ENCODE peak calls at places on chromosome 13, in four cellular contexts. S is kidney epithelial cell; Z is NCI-H1436; I is stimulated activated CD8-positive, alpha-beta memory T cell treated with anti-CD3 and anti-CD28 coated beads, Interleukin-4, amount 100 ng/mL, for 24 hours. K is an unnamed sample.

GRCh38 chr13:78029891-78030290 is 111.3 kb upstream of the EDNRB start:
- DNase-seq in S (no peak), Z (no peak), I (no peak), K (no peak)

GRCh38 chr13:77732287-77732686 is 34.8 kb downstream of the SLAIN1 start:
- DNase-seq in S (no peak), Z (no peak), I (no peak), K (no peak)

GRCh38 chr13:99981115-99982020 is at the start of gene ZIC2:
- DNase-seq in S (no peak), Z (no peak), I (no peak), K (no peak)

GRCh38 chr13:30486230-30487074 is 20.7 kb upstream of the HMGB1 start:
- DNase-seq in S (no peak), Z (no peak), I (no peak), K (no peak)

GRCh38 chr13:41905600-41906254 is 55.2 kb downstream of the VWA8 start:
- DNase-seq in S (peak), Z (peak), I (no peak), K (no peak)

GRCh38 chr13:30727491-30728350 is 7.6 kb upstream of the ALOX5AP start:
- DNase-seq in S (no peak), Z (no peak), I (no peak), K (no peak)

GRCh38 chr13:113616991-113617749 is 32.6 kb downstream of the TFDP1 start:
- DNase-seq in S (peak), Z (no peak), I (no peak), K (no peak)

GRCh38 chr13:29994911-29995601 is 144.6 kb upstream of the UBL3 start:
- DNase-seq in S (no peak), Z (no peak), I (no peak), K (no peak)

GRCh38 chr13:85619321-85619720 is 179.9 kb downstream of the SLITRK6 start:
- DNase-seq in S (no peak), Z (no peak), I (no peak), K (no peak)

GRCh38 chr13:59012731-59013130 is 1151.0 kb downstream of the DIAPH3 start:
- DNase-seq in S (no peak), Z (no peak), I (no peak), K (no peak)

GRCh38 chr13:37109080-37109678 is 3.7 kb upstream of the CSNK1A1L start:
- DNase-seq in S (no peak), Z (peak), I (no peak), K (peak)

GRCh38 chr13:29457299-29457698 is 138.2 kb downstream of the SLC7A1 start:
- DNase-seq in S (peak), Z (no peak), I (no peak), K (no peak)

GRCh38 chr13:48731957-48732569 is 78.3 kb downstream of the CYSLTR2 start:
- DNase-seq in S (no peak), Z (no peak), I (peak), K (no peak)

GRCh38 chr13:43473437-43473836 is 313.3 kb downstream of the ENOX1 start:
- DNase-seq in S (no peak), Z (no peak), I (no peak), K (no peak)

GRCh38 chr13:103289661-103290060 is 223.4 kb upstream of the SLC10A2 start:
- DNase-seq in S (no peak), Z (no peak), I (no peak), K (no peak)

GRCh38 chr13:97385146-97385545 is 48.8 kb upstream of the RAP2A start:
- DNase-seq in S (no peak), Z (no peak), I (no peak), K (no peak)

GRCh38 chr13:80572867-80573266 is 231.9 kb upstream of the SPRY2 start:
- DNase-seq in S (no peak), Z (no peak), I (no peak), K (no peak)

GRCh38 chr13:112657850-112658445 is 31.9 kb upstream of the ATP11A start:
- DNase-seq in S (peak), Z (no peak), I (no peak), K (peak)

GRCh38 chr13:67069117-67069767 is 160.9 kb downstream of the PCDH9 start:
- DNase-seq in S (no peak), Z (no peak), I (no peak), K (no peak)

GRCh38 chr13:48449656-48450055 is 36.7 kb upstream of the LPAR6 start:
- DNase-seq in S (no peak), Z (no peak), I (no peak), K (no peak)

GRCh38 chr13:114227528-114227927 is 7.2 kb upstream of the CDC16 start:
- DNase-seq in S (no peak), Z (no peak), I (no peak), K (no peak)

GRCh38 chr13:98327326-98328314 is 150.6 kb upstream of the RNF113B start:
- DNase-seq in S (peak), Z (no peak), I (no peak), K (no peak)

GRCh38 chr13:66803013-66803739 is 427.0 kb downstream of the PCDH9 start:
- DNase-seq in S (no peak), Z (no peak), I (no peak), K (no peak)

GRCh38 chr13:105982219-105982618 is 553.2 kb downstream of the EFNB2 start:
- DNase-seq in S (no peak), Z (no peak), I (no peak), K (no peak)

GRCh38 chr13:35157143-35157755 is 215.2 kb downstream of the NBEA start:
- DNase-seq in S (no peak), Z (peak), I (no peak), K (peak)

GRCh38 chr13:113024466-113024865 is 55.5 kb downstream of the MCF2L start:
- DNase-seq in S (no peak), Z (no peak), I (no peak), K (no peak)

GRCh38 chr13:26459276-26460131 is 98.0 kb upstream of the WASF3 start:
- DNase-seq in S (no peak), Z (no peak), I (no peak), K (no peak)

GRCh38 chr13:43933378-43933777 is 53.7 kb downstream of the LACC1 start:
- DNase-seq in S (no peak), Z (no peak), I (no peak), K (no peak)

GRCh38 chr13:33153421-33154381 is 131.9 kb downstream of the STARD13 start:
- DNase-seq in S (peak), Z (no peak), I (no peak), K (no peak)

GRCh38 chr13:40639226-40639681 is 27.2 kb downstream of the FOXO1 start:
- DNase-seq in S (no peak), Z (no peak), I (no peak), K (no peak)

GRCh38 chr13:109113427-109113826 is 484.0 kb downstream of the MYO16 start:
- DNase-seq in S (no peak), Z (no peak), I (no peak), K (no peak)

K was measured in SK-N-MC.